ENCODE peak calls at places on chromosomes 7 and 10, in six cellular contexts. One of them, this sample, is unnamed.

GRCh38 chr7:40057292-40057691 is 77.1 kb downstream of the MPLKIP start:
- DNase-seq in IMR-90: peak
- DNase-seq in NCI-H1930: no peak
- DNase-seq in epithelial cell of esophagus: peak
- DNase-seq in stimulated activated naive B cell treated with anti-CD40 and anti-IgM and Interleukin-4, amounts not matched to agents 10 μg/mL and 1 μg/mL and 100 μg/mL, for 72 hours: no peak
- DNase-seq in HCT116: no peak
- DNase-seq in this sample: no peak

GRCh38 chr10:16929067-16929466 is 111.8 kb upstream of the RSU1 start:
- DNase-seq in stimulated activated naive B cell treated with anti-CD40 and anti-IgM and Interleukin-4, amounts not matched to agents 10 μg/mL and 1 μg/mL and 100 μg/mL, for 72 hours: no peak
- DNase-seq in NCI-H1930: no peak
- DNase-seq in IMR-90: no peak
- DNase-seq in HCT116: no peak
- DNase-seq in epithelial cell of esophagus: no peak
- DNase-seq in this sample: no peak

GRCh38 chr10:119650692-119651513 is at the start of gene BAG3:
- DNase-seq in HCT116: peak
- DNase-seq in epithelial cell of esophagus: peak
- DNase-seq in NCI-H1930: peak
- DNase-seq in stimulated activated naive B cell treated with anti-CD40 and anti-IgM and Interleukin-4, amounts not matched to agents 10 μg/mL and 1 μg/mL and 100 μg/mL, for 72 hours: peak
- DNase-seq in IMR-90: peak
- DNase-seq in this sample: peak

GRCh38 chr7:2738110-2738509 is 50.1 kb downstream of the AMZ1 start:
- DNase-seq in NCI-H1930: no peak
- DNase-seq in HCT116: no peak
- DNase-seq in stimulated activated naive B cell treated with anti-CD40 and anti-IgM and Interleukin-4, amounts not matched to agents 10 μg/mL and 1 μg/mL and 100 μg/mL, for 72 hours: no peak
- DNase-seq in epithelial cell of esophagus: no peak
- DNase-seq in IMR-90: no peak
- DNase-seq in this sample: no peak

GRCh38 chr7:14841850-14842249 is 60.7 kb downstream of the DGKB start:
- DNase-seq in stimulated activated naive B cell treated with anti-CD40 and anti-IgM and Interleukin-4, amounts not matched to agents 10 μg/mL and 1 μg/mL and 100 μg/mL, for 72 hours: no peak
- DNase-seq in epithelial cell of esophagus: peak
- DNase-seq in NCI-H1930: no peak
- DNase-seq in IMR-90: peak
- DNase-seq in HCT116: no peak
- DNase-seq in this sample: no peak

GRCh38 chr10:129942936-129943724 is 20.9 kb downstream of the EBF3 start:
- DNase-seq in NCI-H1930: no peak
- DNase-seq in IMR-90: no peak
- DNase-seq in HCT116: no peak
- DNase-seq in stimulated activated naive B cell treated with anti-CD40 and anti-IgM and Interleukin-4, amounts not matched to agents 10 μg/mL and 1 μg/mL and 100 μg/mL, for 72 hours: no peak
- DNase-seq in epithelial cell of esophagus: no peak
- DNase-seq in this sample: no peak

GRCh38 chr7:100198266-100198665 is 20.5 kb downstream of the STAG3 start:
- DNase-seq in stimulated activated naive B cell treated with anti-CD40 and anti-IgM and Interleukin-4, amounts not matched to agents 10 μg/mL and 1 μg/mL and 100 μg/mL, for 72 hours: no peak
- DNase-seq in NCI-H1930: no peak
- DNase-seq in HCT116: no peak
- DNase-seq in IMR-90: no peak
- DNase-seq in epithelial cell of esophagus: no peak
- DNase-seq in this sample: no peak

GRCh38 chr7:144437370-144438191 is 34.1 kb upstream of the NOBOX start:
- DNase-seq in epithelial cell of esophagus: peak
- DNase-seq in IMR-90: peak
- DNase-seq in HCT116: peak
- DNase-seq in stimulated activated naive B cell treated with anti-CD40 and anti-IgM and Interleukin-4, amounts not matched to agents 10 μg/mL and 1 μg/mL and 100 μg/mL, for 72 hours: peak
- DNase-seq in NCI-H1930: no peak
- DNase-seq in this sample: no peak

GRCh38 chr7:17530741-17531417 is 232.4 kb downstream of the AHR start:
- DNase-seq in stimulated activated naive B cell treated with anti-CD40 and anti-IgM and Interleukin-4, amounts not matched to agents 10 μg/mL and 1 μg/mL and 100 μg/mL, for 72 hours: no peak
- DNase-seq in epithelial cell of esophagus: peak
- DNase-seq in NCI-H1930: no peak
- DNase-seq in IMR-90: peak
- DNase-seq in HCT116: peak
- DNase-seq in this sample: no peak